ENCODE peak calls at places on chromosomes 2 and 18, in ten cellular contexts. K is stimulated activated naive CD8-positive, alpha-beta T cell treated with anti-CD3 and anti-CD28 coated beads, Interleukin-15, Interleukin-2, amounts not matched to agents 100 U/mL and 50 U/mL, for 24 hours; C is fibroblast of the conjunctiva; N is M059J; R is stimulated activated CD4-positive, alpha-beta T cell treated with anti-CD3 and anti-CD28 coated beads, Interleukin-1b, Interleukin-23, amount 100 ng/mL, for 1 hour; J is T47D; V is GM13977; E is Daoy; W is putamen; O is GM12865. Q is an unnamed sample.

GRCh38 chr2:85852979-85853498 is 35.8 kb downstream of the ST3GAL5 start:
- DNase-seq in K (peak), C (no peak), N (no peak), R (no peak), J (no peak), V (no peak), E (no peak), W (no peak), O (peak), Q (no peak)

GRCh38 chr2:105859694-105859951 is 114.9 kb downstream of the NCK2 start:
- DNase-seq in K (no peak), C (no peak), N (no peak), R (no peak), J (no peak), V (no peak), E (no peak), W (peak), O (no peak), Q (no peak)

GRCh38 chr2:162125138-162125537 is 26.9 kb downstream of the GCG start:
- DNase-seq in K (no peak), C (no peak), N (no peak), R (no peak), J (no peak), V (no peak), E (no peak), W (no peak), O (no peak), Q (no peak)

GRCh38 chr2:75612862-75613243 is 33.7 kb upstream of the MRPL19 start:
- DNase-seq in K (no peak), C (no peak), N (no peak), R (no peak), J (no peak), V (no peak), E (no peak), W (no peak), O (no peak), Q (no peak)

GRCh38 chr18:61569176-61569892 is 236.1 kb downstream of the CDH20 start:
- DNase-seq in K (peak), C (peak), N (peak), R (no peak), J (no peak), V (no peak), E (peak), W (no peak), O (no peak), Q (no peak)

GRCh38 chr2:45272549-45273245 is 263.4 kb upstream of the SIX2 start:
- DNase-seq in K (no peak), C (no peak), N (no peak), R (no peak), J (no peak), V (no peak), E (no peak), W (no peak), O (no peak), Q (no peak)

GRCh38 chr2:172153161-172153560 is 50.5 kb upstream of the DLX2 start:
- DNase-seq in K (no peak), C (no peak), N (no peak), R (no peak), J (no peak), V (no peak), E (no peak), W (no peak), O (no peak), Q (no peak)

GRCh38 chr2:107785756-107786155 is 40.9 kb upstream of the RGPD4 start:
- DNase-seq in K (no peak), C (no peak), N (peak), R (no peak), J (no peak), V (no peak), E (no peak), W (no peak), O (no peak), Q (no peak)

GRCh38 chr2:219045937-219046550 is 4.7 kb upstream of the CFAP65 start:
- DNase-seq in K (peak), C (no peak), N (peak), R (no peak), J (peak), V (peak), E (peak), W (no peak), O (peak), Q (no peak)

GRCh38 chr2:190718652-190719526 is 70.0 kb downstream of the NAB1 start:
- DNase-seq in K (peak), C (no peak), N (peak), R (peak), J (peak), V (peak), E (peak), W (no peak), O (peak), Q (peak)

GRCh38 chr2:20486571-20486970 is 39.7 kb downstream of the RHOB start:
- DNase-seq in K (no peak), C (no peak), N (no peak), R (no peak), J (no peak), V (no peak), E (no peak), W (no peak), O (no peak), Q (peak)

GRCh38 chr2:145593991-145594702 is 1074.2 kb upstream of the ZEB2 start:
- DNase-seq in K (no peak), C (peak), N (peak), R (no peak), J (peak), V (no peak), E (peak), W (no peak), O (no peak), Q (no peak)

GRCh38 chr2:152740743-152741328 is 22.4 kb downstream of the ARL6IP6 start:
- DNase-seq in K (no peak), C (peak), N (peak), R (no peak), J (peak), V (peak), E (peak), W (peak), O (peak), Q (no peak)

GRCh38 chr2:185967335-185967734 is 228.7 kb downstream of the FSIP2 start:
- DNase-seq in K (no peak), C (no peak), N (no peak), R (no peak), J (no peak), V (no peak), E (no peak), W (no peak), O (no peak), Q (no peak)

GRCh38 chr2:231640646-231641111 is 48.0 kb downstream of the TEX44 start:
- DNase-seq in K (no peak), C (no peak), N (peak), R (no peak), J (peak), V (no peak), E (no peak), W (no peak), O (no peak), Q (peak)

GRCh38 chr2:73069855-73070650 is 1.5 kb downstream of the SFXN5 start:
- DNase-seq in K (no peak), C (no peak), N (no peak), R (no peak), J (no peak), V (peak), E (peak), W (no peak), O (no peak), Q (no peak)

GRCh38 chr2:177229448-177230242 is 17.1 kb downstream of the HNRNPA3 start:
- DNase-seq in K (no peak), C (no peak), N (no peak), R (no peak), J (no peak), V (no peak), E (no peak), W (no peak), O (no peak), Q (no peak)

GRCh38 chr2:159891917-159892691 is 94.1 kb upstream of the CD302 start:
- DNase-seq in K (no peak), C (no peak), N (peak), R (no peak), J (no peak), V (no peak), E (peak), W (no peak), O (no peak), Q (no peak)

GRCh38 chr2:146918280-146918679 is 926.5 kb upstream of the ACVR2A start:
- DNase-seq in K (no peak), C (no peak), N (no peak), R (no peak), J (no peak), V (no peak), E (no peak), W (no peak), O (no peak), Q (no peak)

GRCh38 chr18:75133721-75134645 is 75.0 kb downstream of the PTGR3 start:
- DNase-seq in K (no peak), C (no peak), N (no peak), R (no peak), J (no peak), V (no peak), E (no peak), W (no peak), O (no peak), Q (peak)

GRCh38 chr2:46493241-46493970 is 14.0 kb downstream of the TMEM247 start:
- DNase-seq in K (no peak), C (no peak), N (peak), R (no peak), J (no peak), V (peak), E (no peak), W (peak), O (peak), Q (no peak)

GRCh38 chr2:236052206-236052605 is 116.0 kb downstream of the GBX2 start:
- DNase-seq in K (no peak), C (no peak), N (no peak), R (no peak), J (no peak), V (no peak), E (no peak), W (no peak), O (no peak), Q (no peak)

GRCh38 chr2:130252880-130253645 is 54.8 kb upstream of the TUBA3E start:
- DNase-seq in K (no peak), C (no peak), N (peak), R (no peak), J (no peak), V (no peak), E (peak), W (no peak), O (no peak), Q (no peak)

GRCh38 chr18:77000527-77000926 is 132.1 kb downstream of the MBP start:
- DNase-seq in K (peak), C (peak), N (peak), R (peak), J (peak), V (peak), E (peak), W (no peak), O (peak), Q (peak)

GRCh38 chr2:209637293-209637692 is 134.3 kb upstream of the UNC80 start:
- DNase-seq in K (no peak), C (no peak), N (no peak), R (no peak), J (no peak), V (no peak), E (no peak), W (no peak), O (no peak), Q (no peak)

GRCh38 chr18:26771524-26771923 is 94.0 kb downstream of the AQP4 start:
- DNase-seq in K (no peak), C (no peak), N (peak), R (no peak), J (peak), V (peak), E (peak), W (no peak), O (peak), Q (no peak)

GRCh38 chr2:43884674-43885073 is 45.9 kb downstream of the ABCG8 start:
- DNase-seq in K (no peak), C (no peak), N (no peak), R (no peak), J (peak), V (no peak), E (no peak), W (no peak), O (no peak), Q (no peak)

GRCh38 chr2:191376981-191377629 is 131.9 kb downstream of the MYO1B start:
- DNase-seq in K (peak), C (peak), N (peak), R (no peak), J (peak), V (no peak), E (peak), W (peak), O (peak), Q (peak)

GRCh38 chr2:205245001-205245400 is 437.3 kb upstream of the NRP2 start:
- DNase-seq in K (no peak), C (no peak), N (no peak), R (no peak), J (no peak), V (no peak), E (no peak), W (no peak), O (no peak), Q (no peak)

GRCh38 chr2:113699048-113699447 is 57.4 kb downstream of the SLC35F5 start:
- DNase-seq in K (no peak), C (no peak), N (no peak), R (no peak), J (no peak), V (peak), E (no peak), W (no peak), O (peak), Q (no peak)

GRCh38 chr18:3129053-3129864 is 90.5 kb downstream of the MYOM1 start:
- DNase-seq in K (peak), C (peak), N (peak), R (peak), J (peak), V (peak), E (peak), W (peak), O (peak), Q (peak)

GRCh38 chr18:75201936-75202335 is 7.0 kb downstream of the PTGR3 start:
- DNase-seq in K (no peak), C (no peak), N (no peak), R (no peak), J (no peak), V (no peak), E (no peak), W (no peak), O (no peak), Q (no peak)